ENCODE peak calls at places on chromosomes 3 and 15, in five cellular contexts. P is fibroblast of villous mesenchyme, Y is AG04450, D is endodermal cell, R is sigmoid colon. G is an unnamed sample.
A peak's percentile ranks its signal among the peaks of the same experiment; 100 is the strongest.

GRCh38 chr3:194723846-194724618 is 38.3 kb downstream of the FAM43A start:
- DNase-seq in P (no peak), Y (no peak), D (peak; percentile 68), R (no peak), G (no peak)

GRCh38 chr15:73284073-73284472 is 84.7 kb downstream of the HCN4 start:
- DNase-seq in P (peak; percentile 26), Y (no peak), D (no peak), R (no peak), G (peak; percentile 39)

GRCh38 chr15:52067545-52067926 is 45.0 kb downstream of the BCL2L10 start:
- DNase-seq in P (no peak), Y (no peak), D (no peak), R (no peak), G (no peak)

GRCh38 chr15:68620721-68621528 is 42.1 kb downstream of the CORO2B start:
- DNase-seq in P (peak; percentile 95), Y (peak; percentile 95), D (no peak), R (peak; percentile 96), G (peak; percentile 99)

GRCh38 chr3:194840661-194841514 is 155.2 kb downstream of the FAM43A start:
- DNase-seq in P (peak; percentile 23), Y (no peak), D (no peak), R (no peak), G (no peak)

GRCh38 chr15:87089551-87089950 is 1009.9 kb downstream of the AGBL1 start:
- DNase-seq in P (no peak), Y (no peak), D (no peak), R (no peak), G (no peak)

GRCh38 chr15:64883097-64883581 is 28.6 kb upstream of the ANKDD1A start:
- DNase-seq in P (peak; percentile 33), Y (no peak), D (no peak), R (no peak), G (peak; percentile 30)

GRCh38 chr3:53254810-53255359 is 937 bp downstream of the TKT start:
- DNase-seq in P (peak; percentile 69), Y (no peak), D (peak; percentile 88), R (peak; percentile 88), G (peak; percentile 42)

GRCh38 chr3:17935217-17935616 is 192.8 kb upstream of the TBC1D5 start:
- DNase-seq in P (no peak), Y (no peak), D (no peak), R (no peak), G (no peak)

GRCh38 chr3:135325096-135325495 is 530.0 kb downstream of the EPHB1 start:
- DNase-seq in P (no peak), Y (no peak), D (no peak), R (no peak), G (no peak)
- H3K4me3 ChIP-seq in P (no peak overlapping the region), Y (no peak overlapping the region), D (no peak overlapping the region), R (no peak overlapping the region), G (no peak overlapping the region)

GRCh38 chr3:8903191-8903590 is 60.1 kb downstream of the RAD18 start:
- DNase-seq in P (no peak), Y (no peak), D (no peak), R (no peak), G (no peak)

GRCh38 chr3:8895829-8896228 is 67.4 kb downstream of the RAD18 start:
- DNase-seq in P (no peak), Y (no peak), D (no peak), R (no peak), G (no peak)

GRCh38 chr3:8900065-8900464 is 63.2 kb downstream of the RAD18 start:
- DNase-seq in P (peak; percentile 47), Y (peak; percentile 29), D (no peak), R (no peak), G (peak; percentile 42)
- TF ChIP-seq CTCF in P (no peak), Y (peak; percentile 22), D (no peak), R (no peak), G (peak; percentile 18)

GRCh38 chr3:72444642-72445223 is 403.5 kb downstream of the SHQ1 start:
- DNase-seq in P (peak; percentile 74), Y (no peak), D (no peak), R (no peak), G (no peak)
- H3K4me3 ChIP-seq in P (peak overlapping the region; percentile 97), Y (no peak overlapping the region), D (peak overlapping the region; percentile 98), R (no peak overlapping the region), G (no peak overlapping the region)

GRCh38 chr3:140219923-140220452 is 285.0 kb downstream of the CLSTN2 start:
- DNase-seq in P (no peak), Y (no peak), D (peak; percentile 71), R (no peak), G (no peak)
- TF ChIP-seq CTCF in P (no peak), Y (no peak), D (peak; percentile 78), R (no peak), G (peak; percentile 2)

GRCh38 chr15:40590635-40591105 is 3.4 kb upstream of the KNL1 start:
- DNase-seq in P (peak; percentile 45), Y (no peak), D (no peak), R (no peak), G (no peak)
- H3K4me3 ChIP-seq in P (peak overlapping the region; percentile 66), Y (no peak overlapping the region), D (no peak overlapping the region), R (no peak overlapping the region), G (no peak overlapping the region)

GRCh38 chr3:39412668-39413260 is 6.2 kb downstream of the RPSA start:
- DNase-seq in P (no peak), Y (no peak), D (no peak), R (no peak), G (no peak)
- TF ChIP-seq CTCF in P (no peak), Y (no peak), D (no peak), R (no peak), G (no peak)

GRCh38 chr15:62119926-62120273 is 45.2 kb downstream of the C2CD4B start:
- DNase-seq in P (no peak), Y (no peak), D (no peak), R (no peak), G (no peak)

GRCh38 chr15:62121273-62122015 is 43.6 kb downstream of the C2CD4B start:
- DNase-seq in P (no peak), Y (no peak), D (no peak), R (no peak), G (no peak)

GRCh38 chr15:62122249-62122648 is 42.8 kb downstream of the C2CD4B start:
- DNase-seq in P (peak; percentile 9), Y (no peak), D (no peak), R (no peak), G (no peak)

GRCh38 chr15:62119224-62119925 is 45.7 kb downstream of the C2CD4B start:
- DNase-seq in P (peak; percentile 96), Y (peak; percentile 78), D (no peak), R (no peak), G (peak; percentile 94)

GRCh38 chr15:62120776-62121175 is 44.3 kb downstream of the C2CD4B start:
- DNase-seq in P (no peak), Y (no peak), D (no peak), R (no peak), G (no peak)
- H3K4me3 ChIP-seq in P (no peak overlapping the region), Y (no peak overlapping the region), D (no peak overlapping the region), R (no peak overlapping the region), G (no peak overlapping the region)

DNA sequence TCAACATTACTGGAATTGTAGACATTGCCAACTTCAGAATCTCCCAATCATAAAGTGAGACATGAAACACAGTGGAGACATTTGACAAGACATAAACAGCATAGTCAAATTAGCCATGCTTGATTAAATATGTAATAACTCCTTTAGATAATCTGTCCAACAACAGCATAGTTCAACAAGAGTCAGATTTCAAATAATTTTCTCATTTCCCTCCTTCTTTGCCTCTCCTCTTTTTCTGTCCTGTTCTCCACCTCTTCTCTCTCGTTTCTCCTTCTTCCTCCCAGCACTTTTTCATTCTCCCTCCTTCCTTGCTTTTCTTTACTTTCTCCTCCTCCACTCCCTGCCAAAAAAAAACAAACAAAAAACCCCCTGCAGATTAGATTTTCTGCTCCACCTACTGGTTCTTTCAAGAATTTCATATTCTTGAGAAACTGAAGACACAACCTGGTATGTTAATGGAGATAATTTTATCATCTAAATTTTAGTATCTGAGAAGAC is 20.1 kb downstream of the CPOX start:
- DNase-seq in P (peak; percentile 49), Y (no peak), D (no peak), R (no peak), G (no peak)
- TF ChIP-seq CTCF in P (peak; percentile 55), Y (peak; percentile 62), D (peak; percentile 73), R (no peak), G (peak; percentile 55)

GRCh38 chr3:142065932-142066331 is 83.4 kb downstream of the TFDP2 start:
- DNase-seq in P (no peak), Y (no peak), D (no peak), R (no peak), G (no peak)
- H3K4me3 ChIP-seq in P (no peak overlapping the region), Y (no peak overlapping the region), D (no peak overlapping the region), R (no peak overlapping the region), G (no peak overlapping the region)

GRCh38 chr3:159929181-159929893 is 59.3 kb upstream of the IL12A start:
- DNase-seq in P (peak; percentile 80), Y (peak; percentile 58), D (no peak), R (no peak), G (peak; percentile 81)
- TF ChIP-seq CTCF in P (peak; percentile 64), Y (peak; percentile 69), D (peak; percentile 57), R (no peak), G (peak; percentile 62)